ENCODE peak calls at places on chromosome 7, in seven cellular contexts. K is NB4; X is HT-29; L is uterus; U is fibroblast of mammary gland; M is activated CD4-positive, CD25-positive, alpha-beta regulatory T cell; E is AML-193. Q is an unnamed sample.
A peak's percentile ranks its signal among the peaks of the same experiment; 100 is the strongest.

GRCh38 chr7:45975367-45975766 is 54.3 kb upstream of the IGFBP3 start:
- DNase-seq in X (no peak), M (no peak), E (no peak), K (peak; percentile 29), U (peak; percentile 46), L (no peak), Q (no peak)

GRCh38 chr7:139889186-139889871 is 60.3 kb downstream of the TBXAS1 start:
- DNase-seq in U (peak; percentile 86), K (no peak), M (no peak), X (peak; percentile 7), L (no peak), E (no peak), Q (no peak)

GRCh38 chr7:44158060-44158872 is 17.1 kb upstream of the MYL7 start:
- DNase-seq in L (no peak), U (no peak), E (no peak), X (no peak), M (no peak), K (no peak), Q (no peak)

GRCh38 chr7:38051311-38051710 is 126.7 kb upstream of the STARD3NL start:
- DNase-seq in M (no peak), E (no peak), U (no peak), X (no peak), L (no peak), K (no peak), Q (no peak)

GRCh38 chr7:20279979-20280378 is 50.7 kb upstream of the ITGB8 start:
- DNase-seq in E (no peak), K (peak; percentile 32), U (no peak), L (no peak), X (no peak), M (no peak), Q (no peak)

GRCh38 chr7:44987996-44988395 is 9.2 kb upstream of the MYO1G start:
- DNase-seq in X (no peak), M (no peak), E (no peak), L (no peak), K (peak; percentile 13), U (no peak), Q (no peak)

GRCh38 chr7:30437823-30438574 is 40.6 kb downstream of the NOD1 start:
- DNase-seq in M (no peak), K (no peak), X (no peak), L (no peak), U (no peak), E (no peak), Q (no peak)

GRCh38 chr7:121410829-121411596 is 14.9 kb upstream of the FAM3C start:
- DNase-seq in E (no peak), L (no peak), M (no peak), X (no peak), U (no peak), K (no peak), Q (no peak)

GRCh38 chr7:87159538-87159937 is 7.3 kb downstream of the DMTF1 start:
- DNase-seq in M (no peak), L (no peak), U (no peak), X (no peak), E (no peak), K (no peak), Q (no peak)

GRCh38 chr7:28055161-28055544 is 125.4 kb downstream of the JAZF1 start:
- DNase-seq in E (no peak), U (no peak), M (no peak), K (no peak), X (no peak), L (no peak), Q (no peak)

GRCh38 chr7:42097756-42098155 is 139.3 kb downstream of the GLI3 start:
- DNase-seq in L (no peak), M (no peak), X (peak; percentile 28), K (peak; percentile 89), U (peak; percentile 96), E (no peak), Q (no peak)

GRCh38 chr7:116218051-116218645 is 7.8 kb downstream of the TES start:
- DNase-seq in L (no peak), X (peak; percentile 90), E (no peak), K (no peak), M (no peak), U (peak; percentile 88), Q (no peak)

GRCh38 chr7:116426428-116427156 is 72.9 kb upstream of the CAV2 start:
- DNase-seq in L (no peak), U (peak; percentile 91), E (no peak), K (no peak), X (peak; percentile 88), M (no peak), Q (no peak)

GRCh38 chr7:91142743-91143142 is 121.5 kb upstream of the FZD1 start:
- DNase-seq in M (no peak), X (no peak), E (no peak), L (no peak), U (no peak), K (no peak), Q (no peak)

GRCh38 chr7:55299273-55299967 is 65.7 kb upstream of the LANCL2 start:
- DNase-seq in E (no peak), U (no peak), M (no peak), K (no peak), X (no peak), L (no peak), Q (no peak)

GRCh38 chr7:77698042-77698625 is 1.9 kb downstream of the RSBN1L start:
- DNase-seq in X (no peak), U (no peak), K (peak; percentile 65), M (no peak), L (no peak), E (peak; percentile 53), Q (no peak)

GRCh38 chr7:139573871-139574270 is 50.4 kb downstream of the CLEC2L start:
- DNase-seq in X (no peak), K (no peak), L (peak; percentile 3), E (no peak), U (no peak), M (no peak), Q (no peak)

GRCh38 chr7:114627231-114627630 is 212.6 kb downstream of the FOXP2 start:
- DNase-seq in K (no peak), U (no peak), L (no peak), M (no peak), E (no peak), X (no peak), Q (no peak)

GRCh38 chr7:45035909-45036308 is 35.9 kb downstream of the CCM2 start:
- DNase-seq in U (no peak), E (no peak), M (no peak), L (no peak), K (no peak), X (no peak), Q (peak; percentile 45)

GRCh38 chr7:122883049-122883670 is 3.1 kb downstream of the CADPS2 start:
- DNase-seq in M (no peak), X (no peak), K (no peak), U (no peak), E (no peak), L (no peak), Q (no peak)

GRCh38 chr7:3207387-3207786 is 93.7 kb upstream of the SDK1 start:
- DNase-seq in E (no peak), M (no peak), K (no peak), U (no peak), X (no peak), L (no peak), Q (no peak)

GRCh38 chr7:44382459-44383300 is 57.3 kb upstream of the CAMK2B start:
- DNase-seq in X (no peak), E (no peak), L (no peak), K (no peak), M (no peak), U (peak; percentile 44), Q (peak; percentile 35)

GRCh38 chr7:27123477-27124053 is 7.0 kb downstream of the HOXA4 start:
- DNase-seq in K (no peak), U (no peak), L (no peak), X (no peak), E (no peak), M (no peak), Q (no peak)

GRCh38 chr7:99975782-99976521 is at the start of gene AZGP1:
- DNase-seq in M (no peak), U (peak; percentile 7), E (no peak), L (no peak), X (peak; percentile 80), K (no peak), Q (no peak)

GRCh38 chr7:128447944-128448556 is 7.6 kb upstream of the HILPDA start:
- DNase-seq in M (no peak), K (no peak), U (no peak), L (no peak), X (no peak), E (no peak), Q (peak; percentile 17)

GRCh38 chr7:13992621-13992982 is 3.1 kb upstream of the ETV1 start:
- DNase-seq in M (no peak), X (no peak), E (no peak), U (no peak), L (no peak), K (no peak), Q (no peak)

GRCh38 chr7:114789161-114789560 is 132.7 kb upstream of the MDFIC start:
- DNase-seq in X (no peak), M (no peak), K (no peak), L (no peak), E (no peak), U (peak; percentile 57), Q (no peak)

GRCh38 chr7:139246905-139247304 is 15.9 kb downstream of the UBN2 start:
- DNase-seq in K (no peak), E (no peak), X (no peak), L (no peak), M (no peak), U (peak; percentile 92), Q (no peak)

GRCh38 chr7:90387470-90388240 is 15.6 kb upstream of the CLDN12 start:
- DNase-seq in K (peak; percentile 22), U (peak; percentile 61), X (no peak), E (no peak), M (no peak), L (no peak), Q (no peak)

GRCh38 chr7:128020161-128020560 is 11.1 kb downstream of the LRRC4 start:
- DNase-seq in E (no peak), L (no peak), K (peak; percentile 69), U (no peak), M (peak; percentile 8), X (peak; percentile 18), Q (no peak)

GRCh38 chr7:96861-97260 is 95.5 kb upstream of the FAM20C start:
- DNase-seq in M (no peak), K (no peak), U (no peak), X (no peak), E (no peak), L (no peak), Q (no peak)

GRCh38 chr7:101169838-101170531 is 4.6 kb upstream of the VGF start:
- DNase-seq in M (peak; percentile 74), E (peak; percentile 24), U (peak; percentile 57), K (peak; percentile 76), X (peak; percentile 71), L (peak; percentile 67), Q (no peak)

GRCh38 chr7:104956753-104957450 is 57.1 kb upstream of the KMT2E start:
- DNase-seq in E (no peak), K (peak; percentile 95), L (no peak), U (peak; percentile 96), X (no peak), M (no peak), Q (no peak)

GRCh38 chr7:38929460-38930171 is 20.6 kb upstream of the VPS41 start:
- DNase-seq in E (no peak), L (no peak), X (no peak), K (peak; percentile 49), U (no peak), M (no peak), Q (no peak)

GRCh38 chr7:98051118-98051744 is 55.4 kb upstream of the LMTK2 start:
- DNase-seq in M (peak; percentile 23), U (no peak), X (peak; percentile 30), L (no peak), E (no peak), K (no peak), Q (no peak)

GRCh38 chr7:38463277-38464224 is 167.6 kb downstream of the AMPH start:
- DNase-seq in M (peak; percentile 50), X (no peak), U (peak; percentile 91), L (peak; percentile 57), K (peak; percentile 57), E (no peak), Q (peak; percentile 67)

GRCh38 chr7:41993173-41993867 is 243.7 kb downstream of the GLI3 start:
- DNase-seq in M (no peak), K (no peak), X (no peak), U (peak; percentile 55), L (no peak), E (no peak), Q (no peak)

GRCh38 chr7:76108540-76109233 is 60.8 kb downstream of the MDH2 start:
- DNase-seq in M (no peak), U (peak; percentile 47), X (peak; percentile 92), L (peak; percentile 18), K (no peak), E (no peak), Q (peak; percentile 79)

Q was measured in ureter.